ENCODE peak calls at places on chromosomes 7 and 10, in nine cellular contexts. Y is activated T-cell treated with anti-CD3 and anti-CD28 coated beads for 24 hours; Q is activated CD4-positive, alpha-beta T cell treated with anti-CD3 and anti-CD28 coated beads, Interleukin-2, amount 10 ng/mL, durations not matched to agents 24 days and 14 days; W is heart right ventricle; L is dorsolateral prefrontal cortex; X is T-helper 1 cell; D is NCI-H524 treated with DMSO at 0.1 percent for 48 hours; T is fibroblast of lung; O is myocyte. A is an unnamed sample.

GRCh38 chr10:13989616-13990015 is 341.1 kb downstream of the FRMD4A start:
- DNase-seq in Y (no peak), Q (no peak), W (no peak), L (no peak), X (no peak), D (no peak), T (no peak), O (no peak), A (no peak)

GRCh38 chr10:36036137-36036536 is 394.0 kb upstream of the FZD8 start:
- DNase-seq in Y (no peak), Q (no peak), W (no peak), L (no peak), X (no peak), D (no peak), T (no peak), O (no peak), A (no peak)

GRCh38 chr7:27131390-27131819 is 848 bp upstream of the HOXA4 start:
- DNase-seq in Y (no peak), Q (no peak), W (no peak), L (no peak), X (no peak), D (no peak), T (no peak), O (no peak), A (no peak)

GRCh38 chr10:52644678-52645434 is 127.7 kb downstream of the MBL2 start:
- DNase-seq in Y (no peak), Q (peak), W (peak), L (no peak), X (no peak), D (no peak), T (peak), O (peak), A (no peak)

GRCh38 chr7:149823631-149824199 is 14.5 kb upstream of the ZNF862 start:
- DNase-seq in Y (no peak), Q (no peak), W (no peak), L (no peak), X (no peak), D (no peak), T (no peak), O (no peak), A (no peak)

GRCh38 chr10:490891-491571 is 198.4 kb downstream of the DIP2C start:
- DNase-seq in Y (no peak), Q (no peak), W (peak), L (peak), X (no peak), D (no peak), T (peak), O (peak), A (peak)

GRCh38 chr10:36018996-36019395 is 376.9 kb upstream of the FZD8 start:
- DNase-seq in Y (no peak), Q (no peak), W (no peak), L (no peak), X (no peak), D (no peak), T (no peak), O (no peak), A (no peak)

GRCh38 chr7:8480466-8480865 is 47.1 kb downstream of the NXPH1 start:
- DNase-seq in Y (no peak), Q (no peak), W (no peak), L (no peak), X (no peak), D (no peak), T (peak), O (peak), A (no peak)

GRCh38 chr10:29849434-29849833 is 210.0 kb downstream of the JCAD start:
- DNase-seq in Y (no peak), Q (no peak), W (peak), L (no peak), X (no peak), D (no peak), T (peak), O (peak), A (no peak)

GRCh38 chr7:4631021-4631663 is 51.0 kb upstream of the FOXK1 start:
- DNase-seq in Y (no peak), Q (no peak), W (no peak), L (no peak), X (no peak), D (no peak), T (no peak), O (no peak), A (no peak)

GRCh38 chr7:29763266-29763665 is 43.0 kb upstream of the WIPF3 start:
- DNase-seq in Y (no peak), Q (no peak), W (no peak), L (no peak), X (no peak), D (no peak), T (no peak), O (no peak), A (no peak)

A was measured in CD8-positive, alpha-beta memory T cell.